ENCODE peak calls at places on chromosomes 2 and 18, in six cellular contexts. M is tibial nerve, R is activated T-cell treated with anti-CD3 and anti-CD28 coated beads for 1 hour, C is Calu3, A is brain microvascular endothelial cell, B is T-cell. Y is an unnamed sample.
A peak's percentile ranks its signal among the peaks of the same experiment; 100 is the strongest.

GRCh38 chr2:108575132-108575966 is 41.1 kb downstream of the LIMS1 start:
- DNase-seq in B (no peak), C (no peak), A (peak; percentile 69), R (no peak), M (no peak), Y (no peak)

GRCh38 chr2:219772103-219772502 is 144.7 kb downstream of the SLC4A3 start:
- DNase-seq in A (no peak), M (no peak), R (no peak), C (no peak), B (no peak), Y (no peak)

GRCh38 chr2:20608666-20609348 is 42.1 kb downstream of the HS1BP3 start:
- DNase-seq in A (no peak), C (no peak), R (no peak), B (no peak), M (peak; percentile 9), Y (no peak)

GRCh38 chr2:192123847-192124246 is 70.9 kb downstream of the TMEFF2 start:
- DNase-seq in M (no peak), R (no peak), A (no peak), B (no peak), C (no peak), Y (no peak)

GRCh38 chr18:32548688-32549087 is 78.0 kb upstream of the GAREM1 start:
- DNase-seq in M (no peak), A (no peak), B (no peak), C (no peak), R (no peak), Y (no peak)

GRCh38 chr2:25879133-25879730 is 945 bp upstream of the ASXL2 start:
- DNase-seq in M (no peak), A (peak; percentile 55), C (no peak), B (no peak), R (no peak), Y (no peak)

GRCh38 chr2:238260879-238261278 is 21.0 kb upstream of the HES6 start:
- DNase-seq in B (no peak), R (no peak), C (no peak), A (no peak), M (no peak), Y (no peak)

GRCh38 chr2:129091620-129092019 is 773.0 kb upstream of the HS6ST1 start:
- DNase-seq in A (no peak), C (no peak), R (no peak), B (no peak), M (no peak), Y (no peak)

GRCh38 chr2:205323929-205324328 is 358.4 kb upstream of the NRP2 start:
- DNase-seq in M (no peak), R (no peak), B (no peak), A (no peak), C (no peak), Y (no peak)

GRCh38 chr18:13180614-13181375 is 37.8 kb upstream of the LDLRAD4 start:
- DNase-seq in C (no peak), B (no peak), R (no peak), A (no peak), M (no peak), Y (no peak)

GRCh38 chr18:10518595-10519273 is 7.1 kb upstream of the NAPG start:
- DNase-seq in B (no peak), R (no peak), C (no peak), A (peak; percentile 13), M (peak; percentile 48), Y (no peak)

GRCh38 chr2:106337963-106338515 is 130.2 kb downstream of the RGPD3 start:
- DNase-seq in A (no peak), M (no peak), C (no peak), B (no peak), R (no peak), Y (no peak)

GRCh38 chr2:239870863-239871262 is 154.3 kb downstream of the NDUFA10 start:
- DNase-seq in M (no peak), R (no peak), A (no peak), B (no peak), C (no peak), Y (no peak)